ENCODE peak calls at places on chromosomes 6 and 20, in eight cellular contexts. C, K, W, Z, S, A, N and J are unnamed samples.

GRCh38 chr6:168713839-168714238 is 272.9 kb downstream of the SMOC2 start:
- DNase-seq in K (no peak), S (peak; percentile 23), N (peak; percentile 8), W (no peak), A (no peak), Z (peak; percentile 80), C (no peak), J (no peak)

GRCh38 chr6:7991992-7992815 is 72.0 kb downstream of the BLOC1S5 start:
- DNase-seq in N (peak; percentile 81), C (peak; percentile 30), A (peak; percentile 64), Z (peak; percentile 9), K (peak; percentile 79), S (no peak), W (peak; percentile 96), J (no peak)

GRCh38 chr6:169521825-169522224 is 180.0 kb downstream of the WDR27 start:
- DNase-seq in S (no peak), K (no peak), W (no peak), Z (no peak), A (no peak), N (no peak), C (no peak), J (no peak)

GRCh38 chr6:33577106-33577535 is 3.0 kb downstream of the BAK1 start:
- DNase-seq in S (peak; percentile 87), K (no peak), W (no peak), Z (peak; percentile 71), N (peak; percentile 18), C (peak; percentile 67), A (no peak), J (peak; percentile 37)

GRCh38 chr6:158630944-158631616 is 13.5 kb downstream of the DYNLT1 start:
- DNase-seq in Z (no peak), N (peak; percentile 73), W (peak; percentile 77), A (no peak), S (no peak), K (no peak), C (peak; percentile 79), J (no peak)

GRCh38 chr6:14146459-14147096 is 29.0 kb downstream of the CD83 start:
- DNase-seq in A (no peak), K (no peak), N (no peak), W (no peak), S (no peak), C (no peak), Z (no peak), J (no peak)

GRCh38 chr20:41275181-41275793 is 42.2 kb downstream of the ZHX3 start:
- DNase-seq in N (peak; percentile 81), A (no peak), W (peak; percentile 29), S (no peak), C (no peak), Z (no peak), K (no peak), J (no peak)

GRCh38 chr6:14724546-14724945 is 521.3 kb upstream of the JARID2 start:
- DNase-seq in Z (no peak), C (no peak), S (no peak), W (no peak), N (no peak), A (no peak), K (no peak), J (no peak)

GRCh38 chr6:12602951-12603710 is 113.4 kb upstream of the PHACTR1 start:
- DNase-seq in K (peak; percentile 20), W (peak; percentile 90), S (peak; percentile 22), A (no peak), Z (peak; percentile 16), C (peak; percentile 33), N (peak; percentile 62), J (no peak)

GRCh38 chr6:28537509-28538140 is 11.9 kb downstream of the GPX5 start:
- DNase-seq in W (no peak), C (no peak), A (no peak), Z (no peak), N (peak; percentile 51), K (no peak), S (no peak), J (peak; percentile 61)

GRCh38 chr20:24245093-24245492 is 224.3 kb upstream of the SYNDIG1 start:
- DNase-seq in K (no peak), S (no peak), W (no peak), Z (no peak), N (no peak), C (no peak), A (no peak), J (no peak)

GRCh38 chr20:38501858-38502431 is 29.3 kb downstream of the RALGAPB start:
- DNase-seq in S (no peak), K (no peak), C (no peak), A (no peak), Z (no peak), W (no peak), N (no peak), J (no peak)

DNA sequence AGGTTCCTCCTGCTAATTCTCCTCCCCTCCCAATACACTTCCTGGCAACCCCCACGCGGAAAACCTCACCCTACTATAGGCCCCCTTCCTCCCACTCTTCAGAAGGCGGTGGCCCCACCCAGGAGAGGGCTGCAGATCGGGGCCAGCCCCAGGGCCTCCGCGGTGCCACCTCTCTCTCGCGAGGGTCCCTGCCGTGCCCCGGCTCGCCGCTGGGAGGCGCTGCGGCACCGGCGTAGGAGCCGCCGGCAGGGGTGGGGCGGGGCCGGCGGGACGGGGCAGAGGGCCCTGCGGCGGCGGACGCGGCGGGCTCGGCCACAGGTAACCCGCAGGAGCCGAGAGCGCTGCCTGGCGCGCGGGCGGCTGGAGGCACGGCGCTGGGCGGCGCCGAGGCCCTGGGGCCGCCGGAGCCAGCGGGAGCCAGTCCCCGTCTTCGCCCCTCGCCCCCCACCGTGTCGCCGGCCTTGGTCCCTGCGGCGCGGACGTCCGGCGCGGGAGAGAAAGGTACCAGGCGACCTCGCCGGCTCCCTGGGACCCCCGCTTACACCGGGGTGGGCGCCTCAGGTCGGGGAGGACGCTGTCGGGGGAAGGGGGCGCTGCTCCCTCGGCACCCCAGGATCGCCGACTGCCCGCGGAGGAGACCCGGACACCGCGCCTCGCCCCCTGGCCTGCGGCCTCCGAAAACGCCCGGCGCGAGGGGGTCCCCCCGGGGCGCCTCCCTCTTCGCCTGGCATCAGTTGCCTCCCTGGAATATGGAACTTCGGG is at the start of gene ANKRD6:
- DNase-seq in S (peak; percentile 81), A (no peak), W (peak; percentile 47), N (peak; percentile 15), C (peak; percentile 81), Z (peak; percentile 93), K (peak; percentile 94), J (peak; percentile 86)
- TF ChIP-seq CTCF in S (peak; percentile 72), A (peak; percentile 71), W (peak; percentile 44), N (peak; percentile 43), C (peak; percentile 93), Z (peak; percentile 93), K (peak; percentile 98), J (peak; percentile 76)

DNA sequence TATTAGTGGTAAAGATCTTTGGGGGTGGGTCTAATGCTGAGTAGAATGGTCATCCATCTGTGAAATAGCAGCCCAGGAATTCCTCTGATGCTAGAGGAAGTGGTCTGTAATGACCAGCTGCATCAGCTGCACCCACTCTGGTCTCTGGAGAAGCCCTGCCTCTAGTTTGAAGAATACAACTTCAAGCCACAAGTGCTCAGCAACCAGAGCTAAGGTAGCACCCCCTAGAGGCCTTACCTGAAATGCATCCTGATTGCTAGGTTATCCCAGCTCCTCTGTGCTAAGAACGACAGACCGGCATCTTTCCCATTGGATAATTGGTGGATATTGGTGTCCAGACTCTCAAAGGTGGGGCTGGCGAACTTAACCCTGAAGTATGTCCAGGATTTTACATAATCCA is 58.2 kb downstream of the DNAH8 start:
- DNase-seq in C (no peak), A (no peak), W (peak; percentile 8), S (no peak), Z (peak; percentile 67), N (peak; percentile 7), K (peak; percentile 35), J (peak; percentile 35)
- TF ChIP-seq CTCF in C (no peak), A (peak; percentile 56), W (peak; percentile 36), S (peak; percentile 69), Z (peak; percentile 70), N (peak; percentile 44), K (peak; percentile 28), J (peak; percentile 45)

DNA sequence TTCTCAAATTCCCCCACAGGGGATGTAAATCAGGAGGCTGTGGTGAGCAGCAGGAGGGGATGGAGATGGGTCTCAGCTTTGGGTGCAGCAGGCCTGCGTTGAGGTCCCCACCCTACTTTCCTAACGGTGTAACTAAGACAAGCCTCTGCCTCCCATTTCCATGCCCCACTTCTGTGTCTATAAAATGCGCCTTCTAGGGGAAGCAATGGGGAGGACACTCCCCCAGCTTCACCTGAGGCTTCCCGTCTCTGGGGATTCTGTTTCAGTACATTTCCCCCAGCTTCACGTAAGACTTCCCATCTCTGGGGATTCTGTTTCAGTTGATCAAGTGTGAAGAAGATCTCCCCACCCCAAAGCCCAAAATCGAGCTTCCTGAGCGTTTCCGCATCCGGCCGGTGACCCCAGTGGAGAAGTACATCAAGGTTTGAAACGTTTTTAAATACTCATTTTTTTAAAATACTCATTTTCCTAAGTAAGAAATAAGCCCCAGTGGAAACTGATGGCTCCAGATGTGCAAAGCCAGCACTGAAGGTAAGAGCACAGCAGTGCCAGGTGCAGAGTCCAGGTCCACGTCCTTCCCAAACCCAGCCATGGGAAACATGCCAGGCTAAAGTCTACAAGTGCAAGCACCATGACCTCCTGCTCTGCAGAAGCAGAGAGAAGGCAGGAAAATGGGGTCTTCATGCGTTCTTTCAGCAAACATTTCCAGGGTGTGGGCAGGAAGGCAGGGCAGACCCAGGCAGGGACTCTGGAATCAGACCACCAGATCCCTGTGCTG is 73.1 kb downstream of the ANKRD60 start:
- DNase-seq in W (no peak), S (no peak), C (no peak), N (no peak), Z (no peak), K (no peak), A (no peak), J (no peak)
- TF ChIP-seq CTCF in W (no peak), S (no peak), C (no peak), N (no peak), Z (no peak), K (no peak), A (no peak), J (no peak)

GRCh38 chr20:35657271-35657670 is 7.4 kb downstream of the CPNE1 start:
- DNase-seq in A (no peak), N (no peak), Z (no peak), W (no peak), S (no peak), C (no peak), K (no peak), J (no peak)
- TF ChIP-seq CTCF in A (no peak), N (no peak), Z (no peak), W (no peak), S (no peak), C (no peak), K (no peak), J (no peak)

DNA sequence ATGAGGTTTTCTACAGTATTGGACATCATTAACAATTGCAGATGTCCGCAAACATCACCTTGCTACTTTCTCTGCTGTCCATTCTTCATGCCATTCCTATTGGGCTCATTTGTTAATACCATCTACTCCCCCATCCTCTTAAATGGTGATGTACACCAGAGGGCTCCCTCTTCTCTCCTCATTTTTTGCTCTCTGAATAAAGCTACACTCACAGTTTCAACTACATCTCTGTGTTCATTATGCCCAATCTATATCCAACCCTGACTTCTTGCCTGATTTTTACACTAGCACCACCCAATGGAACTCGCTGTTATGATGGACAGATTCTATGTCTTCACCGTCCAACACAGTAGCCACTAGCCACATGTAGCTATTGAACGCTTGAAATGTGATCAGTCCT is 288.1 kb upstream of the ID4 start:
- DNase-seq in Z (no peak), C (no peak), K (no peak), N (no peak), S (no peak), A (no peak), W (peak; percentile 3), J (no peak)
- TF ChIP-seq CTCF in Z (no peak), C (no peak), K (no peak), N (no peak), S (no peak), A (no peak), W (no peak), J (no peak)